ENCODE peak calls at places on chromosomes 7 and 10, in eight cellular contexts. O, Q, M, N, E, A, F and B are unnamed samples.

GRCh38 chr10:133144771-133145170 is 15.2 kb upstream of the KNDC1 start:
- DNase-seq in N (no peak), O (no peak), M (no peak), A (no peak), Q (no peak), E (peak; percentile 21), F (no peak), B (no peak)

GRCh38 chr10:122344741-122345258 is 29.7 kb upstream of the PLEKHA1 start:
- DNase-seq in E (no peak), O (no peak), N (peak; percentile 44), A (no peak), M (no peak), F (peak; percentile 54), Q (no peak), B (no peak)

GRCh38 chr10:75111367-75111905 is at the start of gene SAMD8:
- DNase-seq in M (peak; percentile 98), F (peak; percentile 98), Q (peak; percentile 93), O (peak; percentile 96), A (peak; percentile 97), N (peak; percentile 97), E (peak; percentile 98), B (peak; percentile 98)

GRCh38 chr7:38863609-38864291 is 45.2 kb downstream of the VPS41 start:
- DNase-seq in F (no peak), O (no peak), E (no peak), N (peak; percentile 33), A (no peak), Q (no peak), M (peak; percentile 29), B (no peak)

GRCh38 chr10:77531441-77532001 is 106.1 kb downstream of the KCNMA1 start:
- DNase-seq in Q (peak; percentile 63), O (peak; percentile 83), N (no peak), E (no peak), M (no peak), A (peak; percentile 84), F (peak; percentile 96), B (peak; percentile 91)

GRCh38 chr7:80918909-80919721 is at the start of gene SEMA3C:
- DNase-seq in F (peak; percentile 99), O (peak; percentile 85), E (peak; percentile 90), M (peak; percentile 94), A (peak; percentile 84), N (peak; percentile 94), Q (peak; percentile 63), B (peak; percentile 89)

GRCh38 chr10:29555746-29556481 is 78.9 kb downstream of the SVIL start:
- DNase-seq in A (no peak), O (no peak), N (no peak), M (no peak), F (peak; percentile 86), E (no peak), Q (no peak), B (peak; percentile 74)

GRCh38 chr10:80590585-80591125 is 53.0 kb downstream of the SH2D4B start:
- DNase-seq in A (no peak), Q (no peak), F (no peak), N (no peak), M (no peak), O (no peak), E (no peak), B (no peak)

GRCh38 chr10:129586897-129587443 is 119.9 kb downstream of the MGMT start:
- DNase-seq in M (peak; percentile 29), N (no peak), Q (no peak), A (no peak), O (no peak), E (no peak), F (peak; percentile 23), B (no peak)

GRCh38 chr7:108012499-108013430 is 9.8 kb upstream of the LAMB1 start:
- DNase-seq in A (no peak), O (no peak), Q (no peak), E (no peak), M (no peak), N (no peak), F (peak; percentile 50), B (no peak)

GRCh38 chr10:43204943-43205671 is 61.8 kb downstream of the RASGEF1A start:
- DNase-seq in M (peak; percentile 84), Q (peak; percentile 5), O (peak; percentile 34), F (peak; percentile 78), E (peak; percentile 57), N (peak; percentile 49), A (peak; percentile 79), B (peak; percentile 42)

GRCh38 chr10:28236641-28237040 is 66.2 kb downstream of the MPP7 start:
- DNase-seq in F (no peak), N (no peak), O (no peak), A (no peak), Q (no peak), M (no peak), E (no peak), B (no peak)

GRCh38 chr7:2687338-2687869 is 598 bp upstream of the AMZ1 start:
- DNase-seq in E (no peak), Q (no peak), A (no peak), N (peak; percentile 40), M (no peak), F (peak; percentile 89), O (no peak), B (peak; percentile 55)

GRCh38 chr7:7665031-7665430 is 24.5 kb downstream of the UMAD1 start:
- DNase-seq in Q (no peak), E (no peak), F (no peak), O (no peak), A (no peak), M (no peak), N (no peak), B (no peak)

GRCh38 chr10:82757907-82758306 is 882.9 kb downstream of the NRG3 start:
- DNase-seq in E (no peak), Q (no peak), F (no peak), A (no peak), N (no peak), O (no peak), M (no peak), B (no peak)

GRCh38 chr10:132459252-132460028 is 62.4 kb downstream of the PWWP2B start:
- DNase-seq in E (peak; percentile 61), Q (no peak), F (no peak), A (peak; percentile 7), M (no peak), O (no peak), N (peak; percentile 63), B (no peak)

GRCh38 chr10:6011558-6011957 is 34.2 kb upstream of the IL15RA start:
- DNase-seq in Q (no peak), O (no peak), A (no peak), F (no peak), M (no peak), N (no peak), E (no peak), B (no peak)

GRCh38 chr7:157278791-157279678 is 57.8 kb upstream of the DNAJB6 start:
- DNase-seq in A (no peak), N (peak; percentile 64), Q (no peak), F (peak; percentile 63), E (peak; percentile 78), M (peak; percentile 68), O (no peak), B (no peak)

GRCh38 chr7:96118449-96119001 is 203.4 kb downstream of the SLC25A13 start:
- DNase-seq in N (no peak), M (peak; percentile 17), O (no peak), Q (no peak), E (no peak), A (no peak), F (no peak), B (peak; percentile 52)
- H3K36me3 ChIP-seq in N (peaks cover 8% of the 10 kb centered on the region), M (no peaks in the 10 kb centered on the region), O (peaks cover 17% of the 10 kb centered on the region), Q (peaks cover 12% of the 10 kb centered on the region), E (peaks cover 13% of the 10 kb centered on the region), A (peaks cover 8% of the 10 kb centered on the region), F (no peaks in the 10 kb centered on the region), B (peaks cover 14% of the 10 kb centered on the region)

DNA sequence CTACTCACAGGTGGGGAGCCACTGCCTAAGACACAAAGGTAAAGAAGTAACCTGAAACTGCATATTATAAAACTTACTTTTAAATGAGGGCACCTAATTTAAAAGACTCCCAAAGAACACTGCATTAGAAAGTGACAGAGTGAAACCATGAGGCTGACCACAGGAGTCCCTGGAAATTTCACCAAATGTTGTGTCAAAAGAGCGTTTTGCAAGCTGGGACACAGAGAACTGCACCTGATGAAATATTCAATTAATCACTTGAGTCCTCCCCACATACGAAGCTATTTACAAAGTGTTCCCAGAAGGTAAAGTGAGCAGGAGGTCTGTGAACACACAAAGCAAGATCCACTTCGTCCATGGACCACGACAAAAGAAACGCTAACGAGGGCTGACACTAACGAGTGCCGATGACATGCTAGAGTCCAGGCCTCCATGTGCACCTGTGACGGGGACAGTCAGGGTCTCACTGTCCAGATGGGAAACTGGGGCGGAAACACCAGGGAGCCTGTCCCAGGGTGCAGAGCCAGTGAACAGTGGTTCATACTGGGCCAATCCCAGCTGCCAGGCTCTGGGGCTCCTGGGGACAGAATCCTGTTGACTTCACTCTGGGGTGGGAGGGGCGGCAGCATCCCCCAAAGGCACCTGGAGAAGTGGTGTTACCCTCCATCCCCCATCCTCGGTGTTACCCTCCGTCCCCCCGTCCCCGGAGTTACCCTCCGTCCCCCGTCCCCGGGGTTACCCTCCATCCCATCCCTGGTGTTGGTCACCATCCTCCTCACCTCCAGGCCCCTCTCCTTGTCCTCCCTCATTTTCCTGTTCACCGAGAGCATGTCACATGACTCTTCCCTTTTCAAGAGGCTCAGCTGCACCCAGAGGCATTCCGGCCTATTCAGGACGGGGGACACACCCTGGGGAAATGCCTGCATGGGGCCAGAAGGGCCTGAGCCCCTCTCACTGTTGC is 63.4 kb downstream of the DIP2C start:
- DNase-seq in A (no peak), Q (no peak), O (no peak), E (no peak), F (no peak), M (no peak), N (no peak), B (no peak)
- H3K4me3 ChIP-seq in A (no peak overlapping the region), Q (no peak overlapping the region), O (no peak overlapping the region), E (no peak overlapping the region), F (peak overlapping the region; percentile 51), M (no peak overlapping the region), N (no peak overlapping the region), B (no peak overlapping the region)

DNA sequence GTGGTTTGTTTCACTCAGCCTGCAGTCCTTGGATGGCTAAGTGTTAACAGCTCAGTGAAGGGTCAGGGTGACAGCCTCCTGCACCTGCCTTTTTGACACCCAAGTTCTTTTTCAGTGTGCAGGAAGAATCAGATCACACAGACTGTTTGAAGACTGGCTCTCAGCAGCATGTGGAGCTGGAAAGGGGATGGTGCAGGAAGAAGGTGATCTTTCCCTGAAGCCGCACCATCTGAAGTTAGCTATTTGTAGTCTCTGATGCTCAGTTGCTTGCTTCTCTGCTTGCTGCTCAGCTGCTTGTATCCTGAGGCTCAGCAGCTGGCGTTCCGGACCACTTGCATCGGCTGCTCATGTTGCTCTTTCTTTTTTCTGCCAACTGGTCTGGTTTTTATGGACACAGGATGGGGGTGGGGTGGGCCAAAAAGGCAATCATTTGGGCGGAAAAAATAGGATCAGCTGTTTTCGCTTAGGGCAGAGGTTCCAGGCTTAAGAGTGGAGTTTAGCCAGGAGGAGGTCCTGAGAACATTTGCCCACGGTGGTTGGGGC is 15.9 kb upstream of the DNMBP start:
- DNase-seq in N (no peak), O (no peak), E (no peak), M (no peak), Q (no peak), A (no peak), F (peak; percentile 13), B (no peak)
- H3K27ac ChIP-seq in N (no peak overlapping the region), O (no peak overlapping the region), E (no peak overlapping the region), M (no peak overlapping the region), Q (no peak overlapping the region), A (no peak overlapping the region), F (no peak overlapping the region), B (no peak overlapping the region)

DNA sequence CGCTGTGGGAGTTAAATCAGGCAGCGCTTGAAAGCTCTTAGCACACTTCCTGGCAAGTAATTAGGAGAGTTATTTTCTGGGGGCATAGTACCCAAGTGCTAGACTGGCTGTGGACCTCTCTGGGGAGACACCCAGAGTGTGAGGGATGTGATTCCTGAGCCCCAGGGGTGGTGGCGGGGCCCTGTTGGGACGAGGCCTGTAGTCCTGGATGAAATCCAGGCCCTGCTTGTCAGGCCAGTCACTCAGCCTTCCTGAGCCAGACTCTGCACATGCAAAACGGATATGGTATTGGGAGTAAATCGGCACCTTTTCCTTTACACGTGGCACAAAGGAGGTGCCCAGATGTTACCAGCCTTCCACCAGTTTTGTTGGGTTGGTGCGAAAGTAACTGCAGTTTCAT is 31.2 kb downstream of the TRRAP start:
- DNase-seq in Q (no peak), N (no peak), A (no peak), M (no peak), E (no peak), F (no peak), O (no peak), B (no peak)
- H3K36me3 ChIP-seq in Q (peaks cover 95% of the 10 kb centered on the region), N (peaks cover 74% of the 10 kb centered on the region), A (peaks cover 90% of the 10 kb centered on the region), M (peaks cover 70% of the 10 kb centered on the region), E (peaks cover 99% of the 10 kb centered on the region), F (peaks cover 51% of the 10 kb centered on the region), O (peaks cover 73% of the 10 kb centered on the region), B (peaks cover 87% of the 10 kb centered on the region)